ENCODE peak calls at places on chromosomes 3 and 15, in five cellular contexts. P is uterus, F is ovary, Y is IMR-90, R is transverse colon. K is an unnamed sample.
A peak's percentile ranks its signal among the peaks of the same experiment; 100 is the strongest.

GRCh38 chr3:108489776-108490175 is 20.6 kb downstream of the MYH15 start:
- DNase-seq in P (no peak), R (no peak), Y (peak; percentile 51), F (no peak), K (no peak)

GRCh38 chr3:116863842-116864626 is 154.5 kb downstream of the TUSC7 start:
- DNase-seq in Y (peak; percentile 64), P (no peak), F (no peak), R (no peak), K (no peak)

GRCh38 chr3:142118911-142119310 is 30.4 kb downstream of the TFDP2 start:
- DNase-seq in Y (no peak), P (no peak), R (no peak), F (no peak), K (no peak)

GRCh38 chr15:62855085-62855476 is 187.5 kb upstream of the TPM1 start:
- DNase-seq in P (no peak), F (no peak), Y (no peak), R (no peak), K (no peak)

GRCh38 chr3:52001443-52001974 is 5.8 kb upstream of the RPL29 start:
- DNase-seq in Y (peak; percentile 43), R (peak; percentile 79), P (peak; percentile 80), F (peak; percentile 71), K (peak; percentile 72)

GRCh38 chr15:51425517-51426033 is 84.1 kb downstream of the GLDN start:
- DNase-seq in F (no peak), Y (no peak), R (no peak), P (no peak), K (no peak)

GRCh38 chr3:124363451-124363850 is 366.8 kb upstream of the UMPS start:
- DNase-seq in Y (peak; percentile 91), P (no peak), F (no peak), R (no peak), K (peak; percentile 59)

GRCh38 chr15:55221090-55222011 is 24.6 kb upstream of the RSL24D1 start:
- DNase-seq in R (no peak), F (no peak), P (no peak), Y (peak; percentile 96), K (no peak)

GRCh38 chr3:123753321-123753720 is 130.8 kb downstream of the MYLK start:
- DNase-seq in F (no peak), P (no peak), Y (no peak), R (no peak), K (no peak)

GRCh38 chr3:131393868-131394267 is 12.3 kb downstream of the NUDT16 start:
- DNase-seq in F (no peak), P (no peak), Y (no peak), R (no peak), K (no peak)

GRCh38 chr3:170132335-170132734 is 49.2 kb downstream of the PHC3 start:
- DNase-seq in R (no peak), Y (no peak), F (no peak), P (no peak), K (no peak)

GRCh38 chr3:52406231-52406661 is 38.7 kb downstream of the SEMA3G start:
- DNase-seq in R (peak; percentile 78), F (no peak), P (no peak), Y (no peak), K (peak; percentile 53)

GRCh38 chr15:93048759-93049161 is 40.3 kb downstream of the RGMA start:
- DNase-seq in P (no peak), Y (no peak), R (peak; percentile 43), F (no peak), K (peak; percentile 53)

GRCh38 chr15:65904301-65904700 is 35.0 kb downstream of the RAB11A start:
- DNase-seq in P (no peak), R (no peak), F (no peak), Y (peak; percentile 7), K (no peak)

GRCh38 chr15:35740761-35741160 is 194.8 kb upstream of the DPH6 start:
- DNase-seq in Y (peak; percentile 89), P (no peak), F (no peak), R (no peak), K (no peak)

GRCh38 chr3:169575381-169575780 is 88.1 kb downstream of the MECOM start:
- DNase-seq in R (no peak), Y (peak; percentile 45), P (no peak), F (no peak), K (no peak)

GRCh38 chr3:143825513-143825912 is 22.8 kb downstream of the SLC9A9 start:
- DNase-seq in Y (no peak), P (no peak), F (no peak), R (no peak), K (no peak)

GRCh38 chr15:88635343-88635742 is 3.5 kb upstream of the ISG20 start:
- DNase-seq in F (no peak), R (peak; percentile 57), Y (no peak), P (no peak), K (no peak)

DNA sequence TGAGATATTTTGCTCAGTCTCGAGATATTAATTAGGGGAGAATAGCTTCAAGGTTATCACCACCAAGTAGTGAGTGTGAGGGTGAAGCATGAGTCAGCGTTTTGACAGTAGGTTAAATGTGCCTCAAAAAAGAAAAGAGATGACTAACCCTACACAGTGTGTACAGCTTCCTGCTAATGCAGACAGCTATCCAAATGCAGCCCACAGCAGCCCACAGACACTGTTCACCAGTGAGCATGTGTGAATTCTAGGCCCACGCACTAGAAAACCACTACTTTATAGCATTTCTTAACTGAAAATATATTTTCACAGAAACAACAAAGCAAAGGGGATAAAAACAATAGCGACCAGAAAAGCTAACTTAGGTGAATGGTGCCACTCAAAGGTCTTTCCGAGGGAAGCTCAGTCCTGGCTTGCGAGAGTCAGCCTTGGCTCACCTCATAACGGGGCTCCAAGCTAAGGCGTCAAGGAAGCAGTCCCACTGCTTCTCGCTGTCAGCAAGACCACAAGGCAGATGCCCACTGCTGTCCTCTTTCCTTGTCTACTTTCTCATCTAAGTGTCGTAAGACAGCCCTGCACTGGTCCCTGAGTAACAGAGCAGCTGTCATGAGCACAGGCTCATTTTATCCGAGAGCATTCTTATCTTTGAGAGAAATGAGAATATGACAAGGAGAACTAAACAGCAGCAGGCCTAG is 47.6 kb downstream of the TXNRD3 start:
- DNase-seq in Y (peak; percentile 77), F (no peak), R (no peak), P (no peak), K (no peak)
- TF ChIP-seq CTCF in Y (no peak), F (no peak), R (no peak), P (no peak), K (no peak)

GRCh38 chr15:84671211-84671610 is 13.2 kb upstream of the NMB start:
- DNase-seq in F (no peak), Y (peak; percentile 87), R (no peak), P (no peak), K (no peak)
- H3K27ac ChIP-seq in F (no peak overlapping the region), Y (no peak overlapping the region), R (no peak overlapping the region), P (no peak overlapping the region), K (peak overlapping the region; percentile 16)

GRCh38 chr3:150738688-150739087 is 24.3 kb downstream of the SIAH2 start:
- DNase-seq in P (no peak), Y (no peak), F (no peak), R (no peak), K (no peak)

GRCh38 chr3:150740733-150741496 is 22.1 kb downstream of the SIAH2 start:
- DNase-seq in F (peak; percentile 65), P (no peak), R (no peak), Y (no peak), K (peak; percentile 89)

GRCh38 chr3:150739200-150739863 is 23.6 kb downstream of the SIAH2 start:
- DNase-seq in Y (no peak), R (no peak), P (no peak), F (no peak), K (no peak)

GRCh38 chr3:150741497-150742140 is 21.4 kb downstream of the SIAH2 start:
- DNase-seq in P (no peak), R (no peak), Y (no peak), F (no peak), K (no peak)

GRCh38 chr3:150739877-150740645 is 22.9 kb downstream of the SIAH2 start:
- DNase-seq in R (no peak), Y (no peak), F (no peak), P (no peak), K (no peak)
- TF ChIP-seq POLR2A in R (no peak), Y (no peak), F (no peak), P (no peak), K (peak; percentile 21)

DNA sequence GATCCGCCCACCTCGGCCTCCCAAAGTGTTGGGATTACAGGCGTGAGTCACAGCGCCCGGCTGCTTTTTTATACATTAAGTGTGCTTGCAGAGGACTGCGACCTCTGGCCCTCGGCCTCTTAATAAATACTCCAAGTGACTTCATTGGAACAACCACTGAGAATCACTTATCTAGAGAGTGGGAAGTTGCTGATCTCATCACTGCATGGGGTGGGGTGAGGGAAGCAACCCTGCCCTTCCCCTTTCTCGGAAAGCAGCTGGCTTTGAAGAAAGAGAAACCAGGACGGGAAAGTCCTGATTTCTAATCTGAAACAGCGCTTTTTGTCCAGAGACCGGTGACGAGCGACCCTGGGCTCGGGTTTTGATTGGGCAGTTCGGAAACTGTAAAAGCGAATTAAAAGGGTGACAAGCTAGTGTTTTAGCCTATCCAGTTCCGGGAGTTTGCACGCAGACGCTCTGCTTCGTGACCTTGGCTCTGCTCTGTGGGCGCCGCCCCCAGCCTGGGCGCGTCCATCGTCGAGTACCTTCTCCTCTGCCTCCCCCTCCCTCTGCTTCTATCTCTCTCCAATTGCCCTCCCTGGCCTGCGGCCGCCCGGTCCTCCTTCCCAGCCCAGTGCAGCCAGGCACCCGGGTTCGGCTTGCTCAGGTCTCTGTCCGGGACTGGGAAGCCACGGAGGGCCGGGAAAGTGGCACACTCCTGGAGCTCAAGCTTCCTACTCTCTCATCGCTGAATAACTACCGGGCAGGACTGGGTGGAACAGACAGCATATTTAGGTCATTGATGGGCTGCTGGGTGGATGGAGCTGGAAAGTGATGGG is 7.5 kb upstream of the TRIM69 start:
- DNase-seq in P (peak; percentile 96), R (peak; percentile 97), Y (peak; percentile 99), F (peak; percentile 92), K (peak; percentile 97)
- TF ChIP-seq CTCF in P (no peak), R (no peak), Y (no peak), F (no peak), K (no peak)

GRCh38 chr3:15292765-15293522 is 39.4 kb downstream of the SH3BP5 start:
- DNase-seq in F (peak; percentile 77), P (peak; percentile 79), R (peak; percentile 32), Y (peak; percentile 44), K (peak; percentile 76)

GRCh38 chr3:15290731-15291130 is 41.7 kb downstream of the SH3BP5 start:
- DNase-seq in F (no peak), Y (no peak), R (no peak), P (no peak), K (no peak)

GRCh38 chr3:15289661-15290060 is 42.7 kb downstream of the SH3BP5 start:
- DNase-seq in P (no peak), R (no peak), Y (no peak), F (no peak), K (no peak)

GRCh38 chr3:15294914-15295313 is 37.5 kb downstream of the SH3BP5 start:
- DNase-seq in P (no peak), Y (no peak), R (no peak), F (no peak), K (no peak)

GRCh38 chr3:15291589-15292541 is 40.5 kb downstream of the SH3BP5 start:
- DNase-seq in Y (no peak), F (no peak), R (peak; percentile 52), P (no peak), K (no peak)
- H3K27ac ChIP-seq in Y (no peak overlapping the region), F (peak overlapping the region; percentile 34), R (peak overlapping the region; percentile 77), P (peak overlapping the region; percentile 83), K (peak overlapping the region; percentile 1)

GRCh38 chr3:13662238-13662847 is 113.4 kb downstream of the FBLN2 start:
- DNase-seq in R (no peak), F (no peak), P (no peak), Y (no peak), K (no peak)
- TF ChIP-seq POLR2A in R (no peak), F (no peak), P (no peak), Y (no peak), K (no peak)

GRCh38 chr15:59290311-59291213 is 82.1 kb downstream of the MYO1E start:
- DNase-seq in Y (no peak), F (no peak), R (no peak), P (no peak), K (no peak)
- TF ChIP-seq CTCF in Y (no peak), F (no peak), R (no peak), P (no peak), K (no peak)

K was measured in right lobe of liver.